ENCODE peak calls at places on chromosomes 1 and 21, in ten cellular contexts. A, V, M, N, P, Z, E, K, J and Y are unnamed samples.

GRCh38 chr1:98256700-98257099 is 335.9 kb upstream of the DPYD start:
- DNase-seq in A (no peak), V (no peak), M (no peak), N (no peak), P (no peak), Z (no peak), E (no peak), K (no peak), J (no peak), Y (no peak)

GRCh38 chr1:199272690-199273089 is 633.9 kb downstream of the PTPRC start:
- DNase-seq in A (no peak), V (peak; percentile 61), M (no peak), N (no peak), P (peak; percentile 93), Z (no peak), E (no peak), K (peak; percentile 64), J (peak; percentile 97), Y (no peak)

GRCh38 chr21:26032263-26032662 is 138.3 kb downstream of the APP start:
- DNase-seq in A (no peak), V (no peak), M (no peak), N (no peak), P (peak; percentile 32), Z (no peak), E (no peak), K (no peak), J (no peak), Y (no peak)

GRCh38 chr1:175000697-175001187 is 995 bp downstream of the CACYBP start:
- DNase-seq in A (no peak), V (no peak), M (no peak), N (no peak), P (peak; percentile 16), Z (no peak), E (no peak), K (no peak), J (no peak), Y (no peak)

GRCh38 chr1:33096358-33097005 is 15.5 kb downstream of the AZIN2 start:
- DNase-seq in A (no peak), V (no peak), M (no peak), N (no peak), P (no peak), Z (no peak), E (no peak), K (no peak), J (no peak), Y (no peak)

GRCh38 chr1:202161151-202162048 is 998 bp upstream of the PTPN7 start:
- DNase-seq in A (peak; percentile 68), V (peak; percentile 43), M (no peak), N (no peak), P (no peak), Z (no peak), E (no peak), K (no peak), J (no peak), Y (no peak)

GRCh38 chr21:41783476-41784150 is 16.8 kb upstream of the RIPK4 start:
- DNase-seq in A (no peak), V (no peak), M (peak; percentile 22), N (peak; percentile 29), P (no peak), Z (no peak), E (no peak), K (no peak), J (peak; percentile 88), Y (no peak)

GRCh38 chr1:55277377-55278130 is 62.4 kb upstream of the USP24 start:
- DNase-seq in A (peak; percentile 89), V (peak; percentile 76), M (peak; percentile 87), N (peak; percentile 78), P (peak; percentile 83), Z (peak; percentile 72), E (peak; percentile 71), K (peak; percentile 60), J (peak; percentile 84), Y (peak; percentile 82)

GRCh38 chr1:234624718-234625117 is 14.7 kb upstream of the IRF2BP2 start:
- DNase-seq in A (no peak), V (no peak), M (no peak), N (no peak), P (no peak), Z (no peak), E (no peak), K (no peak), J (no peak), Y (no peak)

GRCh38 chr1:46804926-46805325 is 6.1 kb downstream of the CYP4B1 start:
- DNase-seq in A (no peak), V (no peak), M (no peak), N (no peak), P (no peak), Z (no peak), E (no peak), K (no peak), J (no peak), Y (peak; percentile 71)

GRCh38 chr1:243489681-243490080 is 233.8 kb downstream of the SDCCAG8 start:
- DNase-seq in A (no peak), V (no peak), M (no peak), N (no peak), P (no peak), Z (no peak), E (no peak), K (no peak), J (no peak), Y (no peak)

GRCh38 chr21:28754127-28754611 is 238.5 kb downstream of the LTN1 start:
- DNase-seq in A (no peak), V (no peak), M (no peak), N (no peak), P (peak; percentile 11), Z (no peak), E (no peak), K (no peak), J (peak; percentile 92), Y (no peak)

GRCh38 chr21:38912789-38913119 is 107.0 kb downstream of the ETS2 start:
- DNase-seq in A (no peak), V (no peak), M (no peak), N (no peak), P (no peak), Z (no peak), E (no peak), K (no peak), J (no peak), Y (no peak)

GRCh38 chr1:5371270-5371669 is 621.0 kb downstream of the NPHP4 start:
- DNase-seq in A (no peak), V (no peak), M (no peak), N (no peak), P (no peak), Z (no peak), E (no peak), K (no peak), J (no peak), Y (no peak)

GRCh38 chr1:208933984-208934525 is 649.5 kb upstream of the CAMK1G start:
- DNase-seq in A (no peak), V (no peak), M (no peak), N (no peak), P (no peak), Z (no peak), E (no peak), K (no peak), J (no peak), Y (no peak)

GRCh38 chr1:226656201-226656600 is 82.9 kb downstream of the ITPKB start:
- DNase-seq in A (no peak), V (no peak), M (no peak), N (peak; percentile 25), P (no peak), Z (no peak), E (peak; percentile 83), K (no peak), J (no peak), Y (no peak)

GRCh38 chr1:111746614-111746999 is 7.4 kb upstream of the INKA2 start:
- DNase-seq in A (no peak), V (no peak), M (no peak), N (no peak), P (no peak), Z (no peak), E (no peak), K (no peak), J (no peak), Y (no peak)

GRCh38 chr1:36522461-36523229 is 39.9 kb upstream of the CSF3R start:
- DNase-seq in A (peak; percentile 47), V (no peak), M (no peak), N (peak; percentile 12), P (no peak), Z (no peak), E (no peak), K (no peak), J (no peak), Y (no peak)

GRCh38 chr1:228801068-228801467 is 65.8 kb downstream of the RHOU start:
- DNase-seq in A (no peak), V (no peak), M (no peak), N (no peak), P (no peak), Z (no peak), E (no peak), K (no peak), J (no peak), Y (no peak)

GRCh38 chr1:166083887-166084286 is 82.9 kb downstream of the FAM78B start:
- DNase-seq in A (no peak), V (peak; percentile 26), M (no peak), N (no peak), P (no peak), Z (no peak), E (no peak), K (no peak), J (no peak), Y (no peak)

GRCh38 chr1:189605236-189605635 is 872.4 kb downstream of the BRINP3 start:
- DNase-seq in A (no peak), V (no peak), M (no peak), N (no peak), P (no peak), Z (no peak), E (no peak), K (no peak), J (no peak), Y (no peak)

GRCh38 chr1:22341791-22342605 is 109.7 kb upstream of the ZBTB40 start:
- DNase-seq in A (no peak), V (no peak), M (peak; percentile 82), N (peak; percentile 43), P (peak; percentile 84), Z (no peak), E (peak; percentile 39), K (no peak), J (peak; percentile 57), Y (no peak)

GRCh38 chr1:45141247-45142003 is 65.0 kb downstream of the ZSWIM5 start:
- DNase-seq in A (no peak), V (no peak), M (no peak), N (no peak), P (no peak), Z (no peak), E (no peak), K (no peak), J (no peak), Y (no peak)

GRCh38 chr1:225651376-225651871 is 1.5 kb downstream of the ENAH start:
- DNase-seq in A (no peak), V (no peak), M (no peak), N (no peak), P (peak; percentile 9), Z (no peak), E (no peak), K (peak; percentile 40), J (peak; percentile 49), Y (no peak)

GRCh38 chr1:53086504-53087070 is 24.6 kb downstream of the PODN start:
- DNase-seq in A (no peak), V (no peak), M (no peak), N (no peak), P (no peak), Z (no peak), E (peak; percentile 37), K (peak; percentile 46), J (no peak), Y (no peak)

GRCh38 chr1:99269321-99269720 is 5.0 kb downstream of the PLPPR4 start:
- DNase-seq in A (no peak), V (no peak), M (no peak), N (no peak), P (no peak), Z (no peak), E (no peak), K (no peak), J (peak; percentile 54), Y (no peak)

GRCh38 chr1:10941891-10942541 is 70.4 kb upstream of the TARDBP start:
- DNase-seq in A (peak; percentile 90), V (peak; percentile 39), M (peak; percentile 89), N (no peak), P (peak; percentile 52), Z (peak; percentile 61), E (no peak), K (no peak), J (peak; percentile 37), Y (peak; percentile 21)